ENCODE peak calls at places on chromosomes 16 and 17, in ten cellular contexts. S, C, B, F, O, W, M, N, Y and I are unnamed samples.

GRCh38 chr17:31537558-31537957 is 146.1 kb downstream of the RAB11FIP4 start:
- DNase-seq in F (peak; percentile 64), W (no peak), C (no peak), O (no peak), Y (no peak), B (peak; percentile 62), N (no peak), M (no peak), S (no peak), I (peak; percentile 84)

GRCh38 chr17:50460831-50461526 is 7.7 kb downstream of the CHAD start:
- DNase-seq in O (no peak), B (no peak), F (no peak), Y (no peak), W (no peak), N (peak; percentile 62), S (no peak), C (no peak), M (no peak), I (no peak)

GRCh38 chr16:89593841-89594240 is 18.3 kb downstream of the CPNE7 start:
- DNase-seq in O (no peak), Y (no peak), M (no peak), C (no peak), S (no peak), N (no peak), B (no peak), W (no peak), F (no peak), I (no peak)

GRCh38 chr17:4167786-4168185 is 24.8 kb downstream of the CYB5D2 start:
- DNase-seq in O (no peak), Y (no peak), W (no peak), F (peak; percentile 71), N (no peak), S (no peak), C (no peak), B (no peak), M (no peak), I (no peak)

GRCh38 chr17:35630530-35631148 is 43.5 kb downstream of the AP2B1 start:
- DNase-seq in M (no peak), S (no peak), B (no peak), O (no peak), F (no peak), N (no peak), Y (no peak), C (no peak), W (no peak), I (no peak)

GRCh38 chr16:57863434-57864160 is 61.3 kb upstream of the KIFC3 start:
- DNase-seq in M (peak; percentile 35), S (peak; percentile 72), O (peak; percentile 78), F (peak; percentile 77), N (peak; percentile 75), Y (no peak), B (peak; percentile 59), W (peak; percentile 88), C (peak; percentile 65), I (peak; percentile 74)

GRCh38 chr17:63859257-63859656 is 14.2 kb downstream of the CSH2 start:
- DNase-seq in Y (no peak), M (no peak), O (no peak), C (no peak), N (no peak), F (no peak), B (no peak), S (no peak), W (no peak), I (no peak)

GRCh38 chr16:64132686-64133085 is 989.2 kb downstream of the CDH11 start:
- DNase-seq in Y (no peak), C (no peak), M (no peak), B (no peak), W (no peak), N (no peak), O (no peak), S (no peak), F (no peak), I (no peak)

GRCh38 chr17:30519707-30520106 is 42.5 kb downstream of the GOSR1 start:
- DNase-seq in S (no peak), O (no peak), W (no peak), B (no peak), M (no peak), F (no peak), N (no peak), Y (no peak), C (no peak), I (no peak)

DNA sequence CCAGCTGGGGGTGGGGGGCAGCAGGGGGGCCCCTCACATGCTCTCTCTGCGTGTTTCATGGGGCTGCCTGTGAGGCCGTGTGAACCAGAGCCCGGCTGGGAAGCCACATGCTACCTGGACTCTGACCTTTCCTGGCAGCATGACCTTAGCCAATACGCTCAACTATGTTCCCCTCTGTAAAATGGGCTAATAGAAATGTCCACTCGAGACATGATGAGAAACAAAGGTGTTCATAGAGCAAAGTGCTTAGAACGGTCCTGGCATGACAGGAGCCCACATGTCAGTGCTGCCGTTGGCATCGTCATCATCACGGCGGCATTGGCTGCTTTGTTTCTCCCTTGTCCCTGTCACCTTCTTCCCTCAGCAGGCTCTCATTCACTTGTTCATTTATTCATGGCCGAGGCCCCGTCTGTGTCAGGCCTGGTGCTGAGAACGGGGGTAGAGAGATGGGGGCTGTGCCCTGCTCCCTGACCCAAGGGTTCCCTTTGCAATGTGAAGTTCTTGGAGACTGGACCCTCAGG is 291.3 kb downstream of the SEC14L1 start:
- DNase-seq in S (no peak), O (no peak), N (peak; percentile 51), B (no peak), M (no peak), W (no peak), C (no peak), Y (no peak), F (no peak), I (no peak)
- H3K4me1 ChIP-seq in S (peaks cover 57% of the 10 kb centered on the region), O (no peaks in the 10 kb centered on the region), N (peaks cover 56% of the 10 kb centered on the region), B (peaks cover 75% of the 10 kb centered on the region), M (peaks cover 96% of the 10 kb centered on the region), W (peaks cover 17% of the 10 kb centered on the region), C (peaks cover 48% of the 10 kb centered on the region), Y (peaks cover 73% of the 10 kb centered on the region), F (no peaks in the 10 kb centered on the region), I (peaks cover 42% of the 10 kb centered on the region)

GRCh38 chr17:41885733-41886132 is 20.5 kb upstream of the KLHL11 start:
- DNase-seq in C (peak; percentile 66), N (no peak), F (no peak), Y (no peak), W (no peak), M (no peak), O (no peak), B (no peak), S (peak; percentile 23), I (no peak)

GRCh38 chr17:41882756-41883155 is 17.5 kb upstream of the KLHL11 start:
- DNase-seq in M (no peak), C (no peak), F (no peak), B (no peak), Y (no peak), O (no peak), N (no peak), W (no peak), S (no peak), I (no peak)

GRCh38 chr17:41880130-41880529 is 14.9 kb upstream of the KLHL11 start:
- DNase-seq in O (no peak), M (no peak), Y (no peak), W (no peak), C (no peak), F (no peak), N (no peak), S (no peak), B (no peak), I (no peak)
- H3K27ac ChIP-seq in O (no peak overlapping the region), M (no peak overlapping the region), Y (no peak overlapping the region), W (no peak overlapping the region), C (no peak overlapping the region), F (no peak overlapping the region), N (no peak overlapping the region), S (no peak overlapping the region), B (no peak overlapping the region), I (no peak overlapping the region)

GRCh38 chr17:77439382-77440013 is 298.7 kb downstream of the SEC14L1 start:
- DNase-seq in W (no peak), O (no peak), S (no peak), N (peak; percentile 66), C (no peak), B (no peak), F (no peak), Y (no peak), M (no peak), I (no peak)
- H3K4me1 ChIP-seq in W (peaks cover 11% of the 10 kb centered on the region), O (no peaks in the 10 kb centered on the region), S (peaks cover 60% of the 10 kb centered on the region), N (peaks cover 56% of the 10 kb centered on the region), C (peaks cover 8% of the 10 kb centered on the region), B (peaks cover 63% of the 10 kb centered on the region), F (no peaks in the 10 kb centered on the region), Y (peaks cover 97% of the 10 kb centered on the region), M (peaks cover 98% of the 10 kb centered on the region), I (peaks cover 77% of the 10 kb centered on the region)

GRCh38 chr17:56681561-56682266 is 88.2 kb downstream of the NOG start:
- DNase-seq in S (no peak), B (no peak), C (no peak), O (peak; percentile 99), Y (no peak), M (no peak), N (no peak), W (no peak), F (no peak), I (no peak)
- H3K27ac ChIP-seq in S (no peak overlapping the region), B (no peak overlapping the region), C (no peak overlapping the region), O (peak overlapping the region; percentile 96), Y (no peak overlapping the region), M (no peak overlapping the region), N (no peak overlapping the region), W (no peak overlapping the region), F (no peak overlapping the region), I (no peak overlapping the region)

GRCh38 chr16:46891910-46892309 is 7.7 kb downstream of the GPT2 start:
- DNase-seq in B (no peak), S (no peak), C (no peak), W (no peak), M (no peak), Y (no peak), N (no peak), F (no peak), O (no peak), I (no peak)
- H3K4me1 ChIP-seq in B (no peaks in the 10 kb centered on the region), S (peaks cover 10% of the 10 kb centered on the region), C (no peaks in the 10 kb centered on the region), W (peaks cover 12% of the 10 kb centered on the region), M (peaks cover 3% of the 10 kb centered on the region), Y (peaks cover 11% of the 10 kb centered on the region), N (peaks cover 3% of the 10 kb centered on the region), F (no peaks in the 10 kb centered on the region), O (peaks cover 16% of the 10 kb centered on the region), I (no peaks in the 10 kb centered on the region)